ENCODE peak calls at places on chromosomes 5 and 9, in four cellular contexts. One of them, this sample, is unnamed.

GRCh38 chr9:91037511-91038482 is 236.2 kb downstream of the SYK start:
- DNase-seq in left colon: peak
- DNase-seq in activated CD4-positive, alpha-beta T cell treated with anti-CD3 and anti-CD28 coated beads, Interleukin-2, amount 10 ng/mL, durations not matched to agents 7 days and 5 days: no peak
- DNase-seq in T-helper 2 cell: no peak
- DNase-seq in this sample: peak

GRCh38 chr9:126379661-126380365 is 53.2 kb downstream of the MVB12B start:
- DNase-seq in left colon: peak
- DNase-seq in activated CD4-positive, alpha-beta T cell treated with anti-CD3 and anti-CD28 coated beads, Interleukin-2, amount 10 ng/mL, durations not matched to agents 7 days and 5 days: peak
- DNase-seq in T-helper 2 cell: no peak
- DNase-seq in this sample: no peak

GRCh38 chr5:170523129-170523497 is 19.3 kb downstream of the KCNIP1 start:
- DNase-seq in left colon: no peak
- DNase-seq in T-helper 2 cell: no peak
- DNase-seq in activated CD4-positive, alpha-beta T cell treated with anti-CD3 and anti-CD28 coated beads, Interleukin-2, amount 10 ng/mL, durations not matched to agents 7 days and 5 days: no peak
- DNase-seq in this sample: no peak

GRCh38 chr5:147576646-147577535 is 67.0 kb upstream of the DPYSL3 start:
- DNase-seq in left colon: no peak
- DNase-seq in T-helper 2 cell: no peak
- DNase-seq in activated CD4-positive, alpha-beta T cell treated with anti-CD3 and anti-CD28 coated beads, Interleukin-2, amount 10 ng/mL, durations not matched to agents 7 days and 5 days: peak
- DNase-seq in this sample: no peak

GRCh38 chr5:181190711-181191525 is 14.1 kb downstream of the TRIM7 start:
- DNase-seq in left colon: peak
- DNase-seq in activated CD4-positive, alpha-beta T cell treated with anti-CD3 and anti-CD28 coated beads, Interleukin-2, amount 10 ng/mL, durations not matched to agents 7 days and 5 days: peak
- DNase-seq in T-helper 2 cell: no peak
- DNase-seq in this sample: no peak

GRCh38 chr9:95264954-95265615 is 52.4 kb downstream of the FANCC start:
- DNase-seq in activated CD4-positive, alpha-beta T cell treated with anti-CD3 and anti-CD28 coated beads, Interleukin-2, amount 10 ng/mL, durations not matched to agents 7 days and 5 days: no peak
- DNase-seq in T-helper 2 cell: no peak
- DNase-seq in left colon: no peak
- DNase-seq in this sample: peak

GRCh38 chr5:149916317-149917072 is 28.1 kb downstream of the PDE6A start:
- DNase-seq in T-helper 2 cell: no peak
- DNase-seq in activated CD4-positive, alpha-beta T cell treated with anti-CD3 and anti-CD28 coated beads, Interleukin-2, amount 10 ng/mL, durations not matched to agents 7 days and 5 days: no peak
- DNase-seq in left colon: no peak
- DNase-seq in this sample: no peak

GRCh38 chr5:98031926-98032325 is 741.5 kb upstream of the RGMB start:
- DNase-seq in T-helper 2 cell: no peak
- DNase-seq in activated CD4-positive, alpha-beta T cell treated with anti-CD3 and anti-CD28 coated beads, Interleukin-2, amount 10 ng/mL, durations not matched to agents 7 days and 5 days: no peak
- DNase-seq in left colon: no peak
- DNase-seq in this sample: no peak

GRCh38 chr9:6076856-6077255 is 61.4 kb upstream of the RANBP6 start:
- DNase-seq in activated CD4-positive, alpha-beta T cell treated with anti-CD3 and anti-CD28 coated beads, Interleukin-2, amount 10 ng/mL, durations not matched to agents 7 days and 5 days: no peak
- DNase-seq in left colon: no peak
- DNase-seq in T-helper 2 cell: no peak
- DNase-seq in this sample: peak

GRCh38 chr9:118961857-118962256 is 407.4 kb downstream of the BRINP1 start:
- DNase-seq in left colon: no peak
- DNase-seq in activated CD4-positive, alpha-beta T cell treated with anti-CD3 and anti-CD28 coated beads, Interleukin-2, amount 10 ng/mL, durations not matched to agents 7 days and 5 days: no peak
- DNase-seq in T-helper 2 cell: no peak
- DNase-seq in this sample: peak

GRCh38 chr9:114163517-114163924 is 8.2 kb downstream of the COL27A1 start:
- DNase-seq in activated CD4-positive, alpha-beta T cell treated with anti-CD3 and anti-CD28 coated beads, Interleukin-2, amount 10 ng/mL, durations not matched to agents 7 days and 5 days: no peak
- DNase-seq in left colon: no peak
- DNase-seq in T-helper 2 cell: no peak
- DNase-seq in this sample: no peak